ENCODE peak calls at places on chromosomes 3 and 15, in five cellular contexts. M is neuronal stem cell, Q is SJSA1, W is RWPE2, S is HepG2. H is an unnamed sample.

GRCh38 chr3:188348445-188349244 is 194.7 kb downstream of the LPP start:
- DNase-seq in W (peak; percentile 95), Q (peak; percentile 88), M (no peak), S (peak; percentile 58), H (peak; percentile 92)

GRCh38 chr3:185630182-185630622 is 44.1 kb downstream of the SENP2 start:
- DNase-seq in W (no peak), M (no peak), S (no peak), Q (peak; percentile 69), H (peak; percentile 41)

GRCh38 chr3:71891483-71891882 is 106.5 kb upstream of the PROK2 start:
- DNase-seq in M (no peak), Q (no peak), S (no peak), W (no peak), H (no peak)

GRCh38 chr3:94522488-94522887 is 459.6 kb downstream of the NSUN3 start:
- DNase-seq in Q (no peak), W (no peak), S (peak; percentile 19), M (no peak), H (no peak)

GRCh38 chr3:187997490-187997889 is 156.5 kb upstream of the LPP start:
- DNase-seq in W (no peak), S (no peak), Q (no peak), M (no peak), H (no peak)

GRCh38 chr3:146555311-146555710 is 10.9 kb upstream of the PLSCR1 start:
- DNase-seq in Q (no peak), S (no peak), M (no peak), W (no peak), H (no peak)

GRCh38 chr3:12999147-13000140 is 73.8 kb downstream of the IQSEC1 start:
- DNase-seq in Q (no peak), S (peak; percentile 92), M (no peak), W (peak; percentile 40), H (peak; percentile 72)

GRCh38 chr3:143668924-143669790 is 179.1 kb downstream of the SLC9A9 start:
- DNase-seq in S (no peak), Q (no peak), W (no peak), M (no peak), H (no peak)

GRCh38 chr15:100192092-100192695 is 149.6 kb downstream of the ADAMTS17 start:
- DNase-seq in S (no peak), W (peak; percentile 88), Q (no peak), M (no peak), H (no peak)

GRCh38 chr3:48303021-48303420 is 30.4 kb downstream of the SPINK8 start:
- DNase-seq in S (no peak), Q (no peak), W (no peak), M (no peak), H (no peak)

GRCh38 chr3:176939022-176939817 is 258.1 kb downstream of the TBL1XR1 start:
- DNase-seq in Q (peak; percentile 41), M (peak; percentile 56), S (peak; percentile 67), W (no peak), H (peak; percentile 72)

GRCh38 chr3:81769271-81769670 is 7.8 kb upstream of the GBE1 start:
- DNase-seq in S (no peak), W (no peak), Q (no peak), M (no peak), H (no peak)

GRCh38 chr3:1207904-1208303 is 115.1 kb downstream of the CNTN6 start:
- DNase-seq in M (no peak), Q (no peak), W (no peak), S (no peak), H (no peak)

GRCh38 chr3:167406876-167407492 is 26.9 kb upstream of the ZBBX start:
- DNase-seq in S (peak; percentile 56), M (peak; percentile 56), Q (no peak), W (no peak), H (peak; percentile 60)

GRCh38 chr3:122188758-122189157 is 5.3 kb downstream of the CASR start:
- DNase-seq in M (no peak), Q (no peak), S (no peak), W (no peak), H (peak; percentile 46)

GRCh38 chr3:122186372-122186771 is 2.9 kb downstream of the CASR start:
- DNase-seq in Q (no peak), W (no peak), M (no peak), S (no peak), H (peak; percentile 73)

GRCh38 chr3:122183521-122183892 is at the start of gene CASR:
- DNase-seq in W (peak; percentile 56), Q (no peak), S (no peak), M (no peak), H (peak; percentile 29)

GRCh38 chr3:122184591-122184929 is 1.1 kb downstream of the CASR start:
- DNase-seq in W (no peak), S (no peak), M (no peak), Q (no peak), H (no peak)

GRCh38 chr3:122183893-122184590 is 574 bp downstream of the CASR start:
- DNase-seq in Q (no peak), S (no peak), W (peak; percentile 42), M (no peak), H (no peak)
- H3K4me3 ChIP-seq in Q (no peak overlapping the region), S (no peak overlapping the region), W (no peak overlapping the region), M (peak overlapping the region; percentile 72), H (peak overlapping the region; percentile 30)

DNA sequence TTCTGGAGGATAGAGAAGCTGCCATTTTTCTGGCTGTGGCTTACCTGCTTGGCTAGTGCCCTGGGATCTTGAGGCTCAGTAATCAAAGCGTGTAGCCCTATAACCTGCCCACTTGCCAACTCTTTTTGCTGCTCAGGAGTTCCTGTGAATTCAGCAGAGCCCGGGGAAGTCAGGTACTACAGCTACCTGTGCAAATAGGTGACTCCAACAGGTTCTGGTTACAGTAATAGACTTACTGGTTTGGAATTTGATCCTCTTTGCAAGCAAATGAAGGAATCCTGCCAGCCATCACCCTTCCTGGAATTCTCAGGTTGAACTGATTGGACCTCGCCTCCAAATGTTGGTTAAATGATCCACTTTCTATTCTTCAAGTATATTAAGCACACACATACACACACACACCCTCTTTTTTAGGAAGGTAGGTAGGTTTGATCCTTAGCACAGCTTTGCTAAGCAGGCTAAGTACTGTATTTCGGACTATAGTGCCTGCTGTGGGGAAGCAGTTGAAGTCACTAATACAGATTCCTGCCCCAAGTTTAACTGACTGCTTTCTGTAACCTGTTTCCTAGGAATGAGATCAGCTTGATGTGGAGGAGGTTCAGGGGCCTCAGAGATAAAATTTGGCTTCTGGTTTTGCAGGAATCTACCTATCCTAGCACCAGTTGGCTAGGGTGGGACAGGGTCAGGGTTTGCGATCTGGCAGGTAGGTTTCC is 2.3 kb downstream of the PPCDC start:
- DNase-seq in S (no peak), M (no peak), Q (no peak), W (no peak), H (peak; percentile 32)
- H3K27ac ChIP-seq in S (no peak overlapping the region), M (no peak overlapping the region), Q (no peak overlapping the region), W (peak overlapping the region; percentile 0), H (no peak overlapping the region)

GRCh38 chr3:115340586-115340985 is 193.5 kb upstream of the ZBTB20 start:
- DNase-seq in M (no peak), W (no peak), S (no peak), Q (no peak), H (no peak)
- H3K4me1 ChIP-seq in M (peaks cover 6% of the 10 kb centered on the region), W (no peaks in the 10 kb centered on the region), S (no peaks in the 10 kb centered on the region), Q (peaks cover 3% of the 10 kb centered on the region), H (no peaks in the 10 kb centered on the region)

GRCh38 chr15:80811781-80812180 is 32.6 kb downstream of the CEMIP start:
- DNase-seq in S (no peak), M (no peak), W (no peak), Q (no peak), H (no peak)
- H3K4me3 ChIP-seq in S (no peak overlapping the region), M (no peak overlapping the region), W (no peak overlapping the region), Q (no peak overlapping the region), H (no peak overlapping the region)

DNA sequence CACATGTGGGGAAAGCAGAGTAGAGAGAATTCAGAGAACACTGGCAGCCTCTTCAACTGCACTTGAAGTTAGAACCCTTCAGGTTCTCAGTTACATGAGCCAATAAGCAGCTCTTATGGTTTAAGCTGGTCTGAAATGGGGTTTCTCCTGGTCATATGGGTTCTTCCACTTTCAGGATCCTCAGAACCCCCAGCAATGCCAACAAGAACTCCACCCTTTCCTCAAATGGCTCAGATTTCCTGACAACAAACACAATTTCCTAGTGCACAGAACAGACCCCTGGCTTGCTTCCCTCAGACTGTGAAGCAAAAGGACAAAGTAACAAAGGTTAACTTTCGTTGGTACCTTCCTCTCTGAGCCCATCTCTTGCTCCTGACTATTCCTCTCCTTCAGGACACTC is 23.9 kb upstream of the FRMD4B start:
- DNase-seq in M (no peak), S (no peak), W (no peak), Q (no peak), H (no peak)
- H3K27ac ChIP-seq in M (no peak overlapping the region), S (no peak overlapping the region), W (peak overlapping the region; percentile 100), Q (no peak overlapping the region), H (no peak overlapping the region)

GRCh38 chr3:129559565-129560079 is 16.6 kb downstream of the H1-8 start:
- DNase-seq in M (no peak), W (no peak), Q (peak; percentile 12), S (no peak), H (no peak)
- H3K4me1 ChIP-seq in M (peaks cover 35% of the 10 kb centered on the region), W (no peaks in the 10 kb centered on the region), Q (peaks cover 74% of the 10 kb centered on the region), S (peaks cover 34% of the 10 kb centered on the region), H (no peaks in the 10 kb centered on the region)